ENCODE peak calls at places on chromosomes 13 and 19, in seven cellular contexts. G, E, P, J, H, Q and L are unnamed samples.

GRCh38 chr19:273393-273792 is 17.8 kb downstream of the PLPP2 start:
- DNase-seq in G (no peak), E (no peak), P (no peak), J (no peak), H (no peak), Q (no peak), L (no peak)

GRCh38 chr13:57633141-57633949 is 1.8 kb downstream of the PCDH17 start:
- DNase-seq in G (no peak), E (no peak), P (no peak), J (peak; percentile 71), H (no peak), Q (peak; percentile 77), L (no peak)

GRCh38 chr19:35545855-35546381 is 492 bp downstream of the TMEM147 start:
- DNase-seq in G (no peak), E (peak; percentile 76), P (peak; percentile 28), J (peak; percentile 60), H (peak; percentile 64), Q (peak; percentile 37), L (peak; percentile 26)

GRCh38 chr13:40079721-40080120 is 424.3 kb downstream of the COG6 start:
- DNase-seq in G (no peak), E (no peak), P (no peak), J (no peak), H (no peak), Q (no peak), L (no peak)

GRCh38 chr19:49017666-49018351 is 918 bp upstream of the LHB start:
- DNase-seq in G (peak; percentile 57), E (peak; percentile 64), P (peak; percentile 56), J (peak; percentile 59), H (peak; percentile 83), Q (peak; percentile 36), L (peak; percentile 73)

GRCh38 chr13:75458696-75459422 is 23.1 kb downstream of the TBC1D4 start:
- DNase-seq in G (no peak), E (no peak), P (no peak), J (peak; percentile 86), H (no peak), Q (peak; percentile 41), L (peak; percentile 86)

GRCh38 chr13:49444517-49445395 is 682 bp downstream of the SETDB2 start:
- DNase-seq in G (no peak), E (peak; percentile 50), P (no peak), J (peak; percentile 31), H (peak; percentile 88), Q (no peak), L (peak; percentile 56)

GRCh38 chr13:33870046-33870668 is 52.2 kb downstream of the RFC3 start:
- DNase-seq in G (no peak), E (no peak), P (no peak), J (peak; percentile 71), H (no peak), Q (no peak), L (peak; percentile 87)

GRCh38 chr19:40217921-40218890 is at the start of gene TTC9B:
- DNase-seq in G (no peak), E (peak; percentile 57), P (peak; percentile 37), J (no peak), H (no peak), Q (no peak), L (peak; percentile 15)

GRCh38 chr19:44824758-44825157 is 15.9 kb downstream of the BCAM start:
- DNase-seq in G (no peak), E (no peak), P (no peak), J (peak; percentile 88), H (no peak), Q (no peak), L (no peak)

GRCh38 chr19:15418112-15418587 is 638 bp downstream of the AKAP8L start:
- DNase-seq in G (peak; percentile 19), E (no peak), P (no peak), J (peak; percentile 23), H (peak; percentile 46), Q (no peak), L (peak; percentile 66)

GRCh38 chr13:74575729-74576125 is 441.5 kb upstream of the KLF12 start:
- DNase-seq in G (peak; percentile 59), E (peak; percentile 77), P (peak; percentile 21), J (peak; percentile 39), H (peak; percentile 68), Q (peak; percentile 88), L (peak; percentile 58)

GRCh38 chr19:55227241-55228014 is 1.1 kb downstream of the TMEM86B start:
- DNase-seq in G (no peak), E (no peak), P (no peak), J (no peak), H (no peak), Q (no peak), L (no peak)

GRCh38 chr13:73794755-73795154 is 339.4 kb downstream of the KLF12 start:
- DNase-seq in G (no peak), E (no peak), P (no peak), J (no peak), H (no peak), Q (no peak), L (no peak)

GRCh38 chr13:111853766-111854165 is 213.2 kb upstream of the SOX1 start:
- DNase-seq in G (no peak), E (no peak), P (no peak), J (no peak), H (no peak), Q (no peak), L (no peak)

GRCh38 chr19:2500861-2501260 is 24.9 kb downstream of the GADD45B start:
- DNase-seq in G (no peak), E (no peak), P (no peak), J (no peak), H (no peak), Q (no peak), L (no peak)

GRCh38 chr19:10654610-10655456 is 687 bp downstream of the ILF3 start:
- DNase-seq in G (no peak), E (peak; percentile 48), P (peak; percentile 56), J (peak; percentile 49), H (peak; percentile 63), Q (peak; percentile 47), L (peak; percentile 85)

GRCh38 chr13:35714588-35714987 is 238.1 kb upstream of the MAB21L1 start:
- DNase-seq in G (no peak), E (no peak), P (no peak), J (no peak), H (no peak), Q (peak; percentile 61), L (peak; percentile 19)

GRCh38 chr19:32743447-32743846 is 23.9 kb downstream of the TDRD12 start:
- DNase-seq in G (no peak), E (no peak), P (no peak), J (no peak), H (no peak), Q (no peak), L (no peak)

GRCh38 chr19:5093953-5094718 is 125.2 kb downstream of the KDM4B start:
- DNase-seq in G (no peak), E (no peak), P (no peak), J (no peak), H (no peak), Q (no peak), L (peak; percentile 25)

GRCh38 chr19:339262-339887 is 5.2 kb downstream of the MIER2 start:
- DNase-seq in G (peak; percentile 75), E (no peak), P (no peak), J (no peak), H (peak; percentile 38), Q (no peak), L (no peak)

GRCh38 chr13:94706854-94707399 is 5.4 kb downstream of the SOX21 start:
- DNase-seq in G (no peak), E (no peak), P (no peak), J (no peak), H (no peak), Q (no peak), L (no peak)

GRCh38 chr13:67001363-67001762 is 228.8 kb downstream of the PCDH9 start:
- DNase-seq in G (no peak), E (no peak), P (no peak), J (no peak), H (no peak), Q (no peak), L (no peak)

GRCh38 chr19:54133312-54133956 is 4.1 kb upstream of the CNOT3 start:
- DNase-seq in G (no peak), E (no peak), P (no peak), J (no peak), H (peak; percentile 10), Q (no peak), L (peak; percentile 80)